ENCODE peak calls at places on chromosomes 2 and 18, in ten cellular contexts. M is IMR-90, P is cardiac muscle cell, Q is PC-3, R is neuronal stem cell, V is heart right ventricle, K is right lobe of liver, U is mesenchymal stem cell, L is mucosa of descending colon, S is tibial nerve. N is an unnamed sample.

GRCh38 chr2:439540-440465 is 151.9 kb upstream of the ALKAL2 start:
- DNase-seq in M (no peak), P (no peak), Q (no peak), R (no peak), V (no peak), K (no peak), U (no peak), L (no peak), S (peak; percentile 56), N (no peak)

GRCh38 chr2:220961461-220961860 is 610.6 kb downstream of the EPHA4 start:
- DNase-seq in M (no peak), P (no peak), Q (no peak), R (no peak), V (no peak), K (no peak), U (peak; percentile 28), L (no peak), S (no peak), N (no peak)

GRCh38 chr2:133508546-133509165 is 59.6 kb downstream of the NCKAP5 start:
- DNase-seq in M (no peak), P (no peak), Q (no peak), R (no peak), V (no peak), K (no peak), U (no peak), L (no peak), S (no peak), N (no peak)

GRCh38 chr18:49865401-49865800 is 52.1 kb upstream of the ACAA2 start:
- DNase-seq in M (no peak), P (no peak), Q (no peak), R (no peak), V (peak; percentile 31), K (no peak), U (no peak), L (peak; percentile 61), S (no peak), N (no peak)

GRCh38 chr2:37766087-37766486 is 94.6 kb upstream of the CDC42EP3 start:
- DNase-seq in M (no peak), P (no peak), Q (peak; percentile 51), R (no peak), V (no peak), K (no peak), U (peak; percentile 64), L (no peak), S (no peak), N (no peak)

GRCh38 chr2:499726-500125 is 177.5 kb downstream of the TMEM18 start:
- DNase-seq in M (no peak), P (no peak), Q (no peak), R (no peak), V (no peak), K (no peak), U (no peak), L (no peak), S (no peak), N (no peak)

GRCh38 chr2:120803764-120804335 is 68.2 kb downstream of the GLI2 start:
- DNase-seq in M (peak; percentile 64), P (peak; percentile 31), Q (peak; percentile 73), R (no peak), V (no peak), K (no peak), U (no peak), L (no peak), S (no peak), N (no peak)

GRCh38 chr18:11042247-11042646 is 107.1 kb downstream of the PIEZO2 start:
- DNase-seq in M (peak; percentile 84), P (no peak), Q (no peak), R (no peak), V (no peak), K (no peak), U (peak; percentile 93), L (no peak), S (no peak), N (no peak)

GRCh38 chr18:61926532-61926931 is 33.7 kb upstream of the RNF152 start:
- DNase-seq in M (no peak), P (no peak), Q (no peak), R (no peak), V (no peak), K (no peak), U (no peak), L (no peak), S (no peak), N (no peak)

GRCh38 chr2:207770602-207771404 is 1.1 kb upstream of the FZD5 start:
- DNase-seq in M (no peak), P (no peak), Q (no peak), R (no peak), V (peak; percentile 30), K (peak; percentile 74), U (no peak), L (peak; percentile 69), S (no peak), N (no peak)

GRCh38 chr18:8821531-8821930 is 116.2 kb downstream of the MTCL1 start:
- DNase-seq in M (no peak), P (no peak), Q (no peak), R (no peak), V (no peak), K (no peak), U (no peak), L (no peak), S (no peak), N (no peak)
- H3K36me3 ChIP-seq in M (peaks cover 74% of the 10 kb centered on the region), P (no peaks in the 10 kb centered on the region), Q (peaks cover 20% of the 10 kb centered on the region), R (peaks cover 67% of the 10 kb centered on the region), V (no peaks in the 10 kb centered on the region), K (no peaks in the 10 kb centered on the region), U (peaks cover 98% of the 10 kb centered on the region), L (no peaks in the 10 kb centered on the region), S (peaks cover 64% of the 10 kb centered on the region), N (peaks cover 5% of the 10 kb centered on the region)

GRCh38 chr2:233373316-233373715 is 19.0 kb downstream of the DGKD start:
- DNase-seq in M (peak; percentile 38), P (no peak), Q (no peak), R (no peak), V (no peak), K (no peak), U (no peak), L (no peak), S (no peak), N (no peak)
- H3K36me3 ChIP-seq in M (peaks cover 1% of the 10 kb centered on the region), P (no peaks in the 10 kb centered on the region), Q (no peaks in the 10 kb centered on the region), R (peaks cover 14% of the 10 kb centered on the region), V (peaks cover 28% of the 10 kb centered on the region), K (no peaks in the 10 kb centered on the region), U (no peaks in the 10 kb centered on the region), L (no peaks in the 10 kb centered on the region), S (peaks cover 6% of the 10 kb centered on the region), N (no peaks in the 10 kb centered on the region)

DNA sequence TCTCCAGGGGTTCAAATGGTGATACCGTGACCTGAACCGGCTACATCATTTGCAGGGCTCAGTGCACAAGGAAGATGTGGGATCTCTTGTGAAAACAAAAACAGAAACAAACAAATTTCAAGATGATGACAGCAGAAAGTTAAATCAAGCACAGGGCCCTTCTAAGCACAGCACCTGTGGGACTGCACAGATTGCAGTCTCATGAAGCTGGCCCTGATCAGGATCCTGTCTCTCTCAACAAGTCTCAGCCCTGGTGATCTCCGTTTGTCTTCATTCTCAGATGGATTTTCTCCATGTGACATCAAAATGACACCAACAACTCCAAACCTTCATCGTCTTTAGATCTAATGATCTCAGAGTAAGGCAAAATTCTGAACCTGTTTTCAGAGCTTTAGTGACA is 39.7 kb downstream of the LTBP1 start:
- DNase-seq in M (no peak), P (no peak), Q (no peak), R (no peak), V (no peak), K (no peak), U (no peak), L (no peak), S (no peak), N (no peak)
- H3K36me3 ChIP-seq in M (no peaks in the 10 kb centered on the region), P (no peaks in the 10 kb centered on the region), Q (no peaks in the 10 kb centered on the region), R (no peaks in the 10 kb centered on the region), V (no peaks in the 10 kb centered on the region), K (no peaks in the 10 kb centered on the region), U (no peaks in the 10 kb centered on the region), L (no peaks in the 10 kb centered on the region), S (no peaks in the 10 kb centered on the region), N (no peaks in the 10 kb centered on the region)

GRCh38 chr2:32963941-32964340 is 17.2 kb downstream of the LTBP1 start:
- DNase-seq in M (peak; percentile 83), P (no peak), Q (peak; percentile 49), R (no peak), V (no peak), K (no peak), U (no peak), L (no peak), S (no peak), N (no peak)
- H3K36me3 ChIP-seq in M (no peaks in the 10 kb centered on the region), P (peaks cover 1% of the 10 kb centered on the region), Q (no peaks in the 10 kb centered on the region), R (no peaks in the 10 kb centered on the region), V (no peaks in the 10 kb centered on the region), K (no peaks in the 10 kb centered on the region), U (no peaks in the 10 kb centered on the region), L (no peaks in the 10 kb centered on the region), S (no peaks in the 10 kb centered on the region), N (no peaks in the 10 kb centered on the region)

GRCh38 chr2:96831679-96832078 is 12.1 kb downstream of the ANKRD23 start:
- DNase-seq in M (no peak), P (no peak), Q (no peak), R (no peak), V (no peak), K (peak; percentile 69), U (no peak), L (no peak), S (no peak), N (no peak)
- H3K36me3 ChIP-seq in M (peaks cover 28% of the 10 kb centered on the region), P (peaks cover 43% of the 10 kb centered on the region), Q (peaks cover 12% of the 10 kb centered on the region), R (peaks cover 89% of the 10 kb centered on the region), V (peaks cover 83% of the 10 kb centered on the region), K (no peaks in the 10 kb centered on the region), U (peaks cover 60% of the 10 kb centered on the region), L (peaks cover 8% of the 10 kb centered on the region), S (peaks cover 98% of the 10 kb centered on the region), N (no peaks in the 10 kb centered on the region)

N was measured in aorta.